ENCODE peak calls at places on chromosomes 11 and 22, in five cellular contexts. W is astrocyte of the spinal cord, I is SK-N-SH, Y is transverse colon, T is dorsolateral prefrontal cortex. N is an unnamed sample.

GRCh38 chr11:84714316-84714780 is 912.8 kb downstream of the DLG2 start:
- DNase-seq in W (peak; percentile 34), I (peak; percentile 26), Y (peak; percentile 65), T (no peak), N (no peak)

GRCh38 chr11:20599424-20600346 is at the start of gene SLC6A5:
- DNase-seq in W (peak; percentile 33), I (no peak), Y (no peak), T (no peak), N (peak; percentile 90)

GRCh38 chr11:11866203-11866602 is 24.4 kb downstream of the USP47 start:
- DNase-seq in W (no peak), I (no peak), Y (no peak), T (no peak), N (no peak)

GRCh38 chr11:67441082-67441683 is 2.1 kb downstream of the CORO1B start:
- DNase-seq in W (no peak), I (no peak), Y (no peak), T (no peak), N (no peak)

GRCh38 chr22:38513063-38513462 is 7.0 kb upstream of the DDX17 start:
- DNase-seq in W (no peak), I (peak; percentile 19), Y (peak; percentile 28), T (no peak), N (no peak)

GRCh38 chr11:123030517-123030916 is 31.4 kb downstream of the HSPA8 start:
- DNase-seq in W (no peak), I (no peak), Y (no peak), T (no peak), N (no peak)

GRCh38 chr11:5923427-5923776 is 18.6 kb upstream of the OR56A3 start:
- DNase-seq in W (no peak), I (no peak), Y (no peak), T (no peak), N (no peak)

GRCh38 chr22:17753401-17753989 is 20.8 kb downstream of the BID start:
- DNase-seq in W (peak; percentile 37), I (no peak), Y (no peak), T (no peak), N (peak; percentile 93)

GRCh38 chr11:34357646-34358257 is at the start of gene ABTB2:
- DNase-seq in W (peak; percentile 98), I (peak; percentile 98), Y (peak; percentile 99), T (peak; percentile 98), N (peak; percentile 99)

GRCh38 chr11:42329930-42330555 is 870.6 kb upstream of the LRRC4C start:
- DNase-seq in W (peak; percentile 27), I (no peak), Y (no peak), T (no peak), N (no peak)

GRCh38 chr11:31397239-31397834 is 27.7 kb downstream of the DNAJC24 start:
- DNase-seq in W (peak; percentile 29), I (peak; percentile 25), Y (no peak), T (no peak), N (no peak)

GRCh38 chr11:27300974-27301373 is 62.0 kb downstream of the CCDC34 start:
- DNase-seq in W (no peak), I (no peak), Y (no peak), T (no peak), N (peak; percentile 84)

GRCh38 chr22:24003887-24004286 is 1.4 kb downstream of the GSTT4 start:
- DNase-seq in W (no peak), I (no peak), Y (no peak), T (no peak), N (no peak)

GRCh38 chr11:121446752-121447156 is 5.4 kb upstream of the SORL1 start:
- DNase-seq in W (peak; percentile 33), I (peak; percentile 67), Y (no peak), T (no peak), N (no peak)

GRCh38 chr22:50519151-50519550 is 6.2 kb downstream of the SCO2 start:
- DNase-seq in W (no peak), I (peak; percentile 5), Y (no peak), T (no peak), N (peak; percentile 37)

GRCh38 chr11:111408789-111409727 is 30.0 kb upstream of the POU2AF1 start:
- DNase-seq in W (peak; percentile 69), I (no peak), Y (no peak), T (no peak), N (no peak)

GRCh38 chr22:42959472-42960145 is 55.3 kb downstream of the PACSIN2 start:
- DNase-seq in W (peak; percentile 86), I (peak; percentile 64), Y (peak; percentile 62), T (no peak), N (peak; percentile 91)

GRCh38 chr11:114811971-114812370 is 133.6 kb downstream of the NXPE2 start:
- DNase-seq in W (no peak), I (peak; percentile 44), Y (no peak), T (no peak), N (no peak)

GRCh38 chr11:130023204-130023603 is 20.6 kb upstream of the PRDM10 start:
- DNase-seq in W (peak; percentile 56), I (no peak), Y (no peak), T (no peak), N (peak; percentile 94)

DNA sequence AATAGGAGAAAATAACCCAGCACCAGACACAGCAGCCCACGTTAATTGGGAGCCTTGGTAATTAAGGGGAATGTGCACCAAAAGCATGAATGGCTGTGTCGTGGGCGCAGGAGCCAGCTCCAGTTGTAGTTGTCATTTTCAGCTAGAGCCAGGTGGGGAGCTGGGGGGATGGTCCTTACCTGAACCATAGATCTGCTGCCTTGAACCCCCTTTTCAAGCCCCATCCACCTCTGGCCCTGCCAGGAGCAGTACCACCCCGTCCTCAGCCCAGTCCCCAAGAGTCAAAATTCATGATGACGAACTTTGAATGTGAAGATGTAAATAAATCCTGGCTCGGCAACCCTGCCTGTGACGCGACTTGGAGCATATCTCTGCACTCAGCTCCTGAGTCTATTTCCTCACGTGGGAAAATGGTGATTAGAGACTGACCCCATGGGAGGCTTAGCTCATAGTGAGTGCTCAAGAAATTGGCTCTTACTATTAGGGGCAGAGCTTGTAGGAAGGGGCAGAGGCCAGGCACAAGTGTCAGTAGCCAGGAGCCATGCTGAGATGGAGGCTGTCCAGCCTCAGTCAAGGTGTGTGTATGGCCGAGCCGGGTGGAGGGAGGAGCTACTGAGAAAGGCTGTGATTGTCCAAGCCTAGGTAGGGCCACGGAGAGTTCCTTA is 794 bp upstream of the FXYD6 start:
- DNase-seq in W (no peak), I (no peak), Y (no peak), T (no peak), N (no peak)
- H3K4me3 ChIP-seq in W (peak overlapping the region; percentile 38), I (peak overlapping the region; percentile 53), Y (peak overlapping the region; percentile 70), T (peak overlapping the region; percentile 66), N (no peak overlapping the region)

DNA sequence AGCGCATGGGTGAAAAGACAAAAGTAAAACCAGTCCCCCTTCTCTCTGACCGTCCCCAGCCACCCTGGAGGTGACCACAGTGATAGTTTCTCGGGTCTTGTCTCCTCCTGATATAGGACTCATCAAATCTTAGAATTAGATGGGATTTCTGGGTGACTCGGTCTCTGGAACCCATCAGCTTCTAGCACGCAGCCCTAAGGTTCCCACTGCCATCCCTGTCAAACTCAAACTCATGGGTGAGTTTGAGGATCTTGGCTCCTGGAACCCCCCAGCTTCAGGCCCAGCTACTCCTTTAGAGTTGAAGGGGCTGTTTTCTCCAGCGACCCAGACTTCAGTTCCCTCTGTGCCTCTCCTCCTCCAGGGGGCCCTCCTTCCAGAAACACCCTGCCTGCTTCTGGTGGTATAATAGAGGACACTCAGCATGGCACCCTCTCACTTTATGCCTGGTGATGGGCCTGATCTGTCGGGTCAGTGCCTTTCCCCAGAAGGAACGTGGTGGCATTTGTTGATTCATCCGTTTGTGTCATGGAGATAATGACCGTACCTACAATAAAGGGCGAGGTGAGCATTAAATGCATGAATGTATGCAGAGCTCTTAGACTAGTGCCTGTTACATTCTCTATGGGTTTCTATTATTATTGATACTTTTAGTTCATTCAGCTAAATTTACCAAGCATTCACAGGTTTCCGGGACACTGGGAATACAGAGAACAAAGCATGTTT is 31.7 kb downstream of the MCM5 start:
- DNase-seq in W (no peak), I (no peak), Y (no peak), T (no peak), N (peak; percentile 58)
- TF ChIP-seq CTCF in W (peak; percentile 36), I (no peak), Y (no peak), T (no peak), N (peak; percentile 11)

GRCh38 chr22:28742562-28742962 is 723 bp downstream of the HSCB start:
- DNase-seq in W (no peak), I (no peak), Y (no peak), T (no peak), N (peak; percentile 84)
- H3K4me3 ChIP-seq in W (peak overlapping the region; percentile 71), I (peak overlapping the region; percentile 74), Y (peak overlapping the region; percentile 98), T (peak overlapping the region; percentile 91), N (peak overlapping the region; percentile 99)

GRCh38 chr11:117197516-117198456 is 1.4 kb upstream of the TAGLN start:
- DNase-seq in W (no peak), I (peak; percentile 77), Y (peak; percentile 71), T (no peak), N (peak; percentile 77)
- TF ChIP-seq CTCF in W (peak; percentile 63), I (peak; percentile 49), Y (peak; percentile 62), T (no peak), N (peak; percentile 51)

GRCh38 chr11:75272391-75272790 is 31.8 kb downstream of the TPBGL start:
- DNase-seq in W (no peak), I (no peak), Y (peak; percentile 1), T (no peak), N (peak; percentile 61)
- H3K4me3 ChIP-seq in W (no peak overlapping the region), I (no peak overlapping the region), Y (no peak overlapping the region), T (no peak overlapping the region), N (no peak overlapping the region)